ENCODE peak calls at places on chromosomes 5 and 9, in seven cellular contexts. R is Caco-2, P is stomach, Y is GM13976, Z is Right ventricle myocardium inferior, U is GM23338, T is cerebellar cortex. B is an unnamed sample.

GRCh38 chr5:153998010-153998409 is 40.7 kb downstream of the FAM114A2 start:
- DNase-seq in R (no peak), P (no peak), Y (no peak), Z (no peak), U (no peak), T (no peak), B (no peak)

GRCh38 chr9:108861464-108861863 is 602 bp upstream of the ACTL7A start:
- DNase-seq in R (no peak), P (no peak), Y (no peak), Z (no peak), U (no peak), T (no peak), B (no peak)

GRCh38 chr9:111429175-111429574 is 55.0 kb downstream of the ECPAS start:
- DNase-seq in R (no peak), P (no peak), Y (no peak), Z (no peak), U (no peak), T (no peak), B (no peak)

GRCh38 chr9:23851024-23851629 is 25.1 kb upstream of the ELAVL2 start:
- DNase-seq in R (no peak), P (no peak), Y (no peak), Z (no peak), U (peak), T (peak), B (no peak)

GRCh38 chr5:74020488-74020887 is 394.5 kb downstream of the ARHGEF28 start:
- DNase-seq in R (no peak), P (no peak), Y (no peak), Z (no peak), U (no peak), T (no peak), B (no peak)

GRCh38 chr5:3329427-3329826 is 266.2 kb upstream of the IRX1 start:
- DNase-seq in R (no peak), P (no peak), Y (no peak), Z (no peak), U (no peak), T (no peak), B (no peak)

GRCh38 chr5:99437986-99438385 is 509.2 kb upstream of the CHD1 start:
- DNase-seq in R (no peak), P (no peak), Y (no peak), Z (no peak), U (no peak), T (no peak), B (no peak)

GRCh38 chr9:109968702-109969450 is 188.9 kb downstream of the PALM2AKAP2 start:
- DNase-seq in R (peak), P (no peak), Y (no peak), Z (no peak), U (peak), T (no peak), B (no peak)

GRCh38 chr5:138725153-138725884 is 27.9 kb upstream of the CTNNA1 start:
- DNase-seq in R (peak), P (peak), Y (no peak), Z (no peak), U (peak), T (no peak), B (peak)

GRCh38 chr5:41656597-41656996 is 146.2 kb upstream of the PLCXD3 start:
- DNase-seq in R (no peak), P (no peak), Y (no peak), Z (no peak), U (no peak), T (no peak), B (no peak)

GRCh38 chr9:92850898-92851297 is 26.9 kb downstream of the ZNF484 start:
- DNase-seq in R (no peak), P (no peak), Y (no peak), Z (no peak), U (peak), T (no peak), B (no peak)

GRCh38 chr9:130860458-130861316 is 25.6 kb downstream of the ABL1 start:
- DNase-seq in R (no peak), P (peak), Y (no peak), Z (peak), U (peak), T (no peak), B (no peak)

GRCh38 chr5:43190755-43191603 is 1.0 kb upstream of the NIM1K start:
- DNase-seq in R (no peak), P (no peak), Y (no peak), Z (no peak), U (no peak), T (peak), B (no peak)

GRCh38 chr5:72108200-72109050 is 1.1 kb downstream of the MAP1B start:
- DNase-seq in R (peak), P (no peak), Y (peak), Z (peak), U (peak), T (peak), B (peak)

GRCh38 chr9:116365056-116365471 is 211.5 kb downstream of the PAPPA start:
- DNase-seq in R (no peak), P (peak), Y (no peak), Z (peak), U (peak), T (no peak), B (no peak)

GRCh38 chr9:99491408-99492259 is 269.6 kb downstream of the SEC61B start:
- DNase-seq in R (no peak), P (no peak), Y (no peak), Z (no peak), U (no peak), T (no peak), B (peak)

GRCh38 chr5:94432499-94432898 is 185.9 kb downstream of the KIAA0825 start:
- DNase-seq in R (no peak), P (no peak), Y (no peak), Z (no peak), U (no peak), T (no peak), B (no peak)

GRCh38 chr9:130689937-130690700 is 3.5 kb upstream of the EXOSC2 start:
- DNase-seq in R (peak), P (peak), Y (peak), Z (no peak), U (peak), T (peak), B (peak)

GRCh38 chr9:16721972-16722371 is 148.5 kb downstream of the BNC2 start:
- DNase-seq in R (no peak), P (no peak), Y (no peak), Z (peak), U (no peak), T (no peak), B (no peak)

GRCh38 chr9:94779693-94780290 is 53.3 kb downstream of the AOPEP start:
- DNase-seq in R (no peak), P (no peak), Y (no peak), Z (no peak), U (no peak), T (no peak), B (no peak)

GRCh38 chr5:83026930-83027687 is 50.1 kb downstream of the TMEM167A start:
- DNase-seq in R (no peak), P (no peak), Y (peak), Z (no peak), U (peak), T (no peak), B (peak)

GRCh38 chr5:89546658-89547057 is 663.7 kb upstream of the MEF2C start:
- DNase-seq in R (no peak), P (no peak), Y (no peak), Z (no peak), U (no peak), T (no peak), B (no peak)

GRCh38 chr5:133926960-133927615 is 41.3 kb downstream of the C5orf15 start:
- DNase-seq in R (no peak), P (peak), Y (no peak), Z (no peak), U (no peak), T (no peak), B (no peak)

GRCh38 chr9:33778700-33779351 is 16.5 kb upstream of the PRSS3 start:
- DNase-seq in R (peak), P (peak), Y (peak), Z (no peak), U (peak), T (peak), B (peak)

GRCh38 chr5:121962347-121962670 is 534 bp downstream of the SRFBP1 start:
- DNase-seq in R (no peak), P (no peak), Y (peak), Z (no peak), U (no peak), T (no peak), B (peak)

GRCh38 chr5:9440517-9440916 is 105.4 kb downstream of the SEMA5A start:
- DNase-seq in R (no peak), P (no peak), Y (no peak), Z (no peak), U (no peak), T (no peak), B (no peak)

GRCh38 chr9:16824545-16825041 is 45.9 kb downstream of the BNC2 start:
- DNase-seq in R (peak), P (no peak), Y (no peak), Z (no peak), U (peak), T (peak), B (peak)

GRCh38 chr5:1565737-1566734 is 42.3 kb upstream of the LPCAT1 start:
- DNase-seq in R (no peak), P (no peak), Y (no peak), Z (no peak), U (no peak), T (no peak), B (no peak)

GRCh38 chr5:138930371-138931097 is 55.4 kb upstream of the LRRTM2 start:
- DNase-seq in R (no peak), P (peak), Y (no peak), Z (no peak), U (no peak), T (no peak), B (no peak)

GRCh38 chr5:175202461-175203065 is 241.4 kb downstream of the DRD1 start:
- DNase-seq in R (no peak), P (no peak), Y (no peak), Z (no peak), U (no peak), T (no peak), B (no peak)

B was measured in MM.1S.